ENCODE peak calls at places on chromosomes 16 and 17, in seven cellular contexts. J is ovary, Z is tibial artery, K is sigmoid colon, P is suprapubic skin, A is heart right ventricle, U is mammary epithelial cell. B is an unnamed sample.

GRCh38 chr16:67164599-67165061 is at the start of gene HSF4:
- DNase-seq in K (peak), Z (peak), A (peak), J (peak), P (no peak), U (no peak), B (no peak)

GRCh38 chr16:65445313-65446260 is 323.7 kb upstream of the CDH11 start:
- DNase-seq in U (peak), J (no peak), A (no peak), P (no peak), K (no peak), Z (no peak), B (no peak)

GRCh38 chr17:40551091-40551873 is 14.0 kb downstream of the CCR7 start:
- DNase-seq in K (peak), U (no peak), A (peak), J (peak), P (peak), Z (peak), B (no peak)

GRCh38 chr17:72030067-72030899 is 90.5 kb upstream of the SOX9 start:
- DNase-seq in A (peak), K (no peak), Z (no peak), J (peak), P (peak), U (peak), B (peak)

GRCh38 chr16:81494434-81494806 is 49.8 kb downstream of the CMIP start:
- DNase-seq in J (no peak), K (no peak), P (no peak), A (no peak), Z (no peak), U (no peak), B (no peak)

GRCh38 chr16:87216148-87216823 is 100.9 kb downstream of the C16orf95 start:
- DNase-seq in P (no peak), A (no peak), J (no peak), U (no peak), Z (no peak), K (no peak), B (no peak)

GRCh38 chr17:633133-633532 is 81.5 kb downstream of the VPS53 start:
- DNase-seq in Z (no peak), K (no peak), U (no peak), A (no peak), J (no peak), P (no peak), B (no peak)

GRCh38 chr17:35801583-35802224 is 6.3 kb upstream of the MMP28 start:
- DNase-seq in U (no peak), Z (peak), A (peak), P (no peak), J (no peak), K (peak), B (no peak)

GRCh38 chr17:47066095-47066494 is 87.0 kb upstream of the RPRML start:
- DNase-seq in A (no peak), Z (no peak), J (no peak), U (no peak), P (no peak), K (no peak), B (no peak)

GRCh38 chr16:12988071-12988470 is 86.7 kb downstream of the SHISA9 start:
- DNase-seq in U (no peak), A (no peak), J (no peak), Z (no peak), K (no peak), P (no peak), B (no peak)

GRCh38 chr16:82735696-82736095 is 108.9 kb downstream of the CDH13 start:
- DNase-seq in K (no peak), J (no peak), P (no peak), U (no peak), Z (no peak), A (no peak), B (no peak)

GRCh38 chr17:61878984-61879612 is 15.8 kb upstream of the BRIP1 start:
- DNase-seq in P (no peak), J (no peak), Z (no peak), U (no peak), K (no peak), A (no peak), B (no peak)

GRCh38 chr17:58281511-58282011 is 826 bp upstream of the MPO start:
- DNase-seq in U (no peak), J (no peak), A (no peak), Z (peak), P (no peak), K (no peak), B (no peak)

GRCh38 chr16:69294051-69294450 is 17.1 kb upstream of the VPS4A start:
- DNase-seq in A (no peak), P (no peak), U (peak), J (no peak), Z (no peak), K (no peak), B (no peak)

GRCh38 chr16:87317766-87318121 is 552 bp upstream of the C16orf95 start:
- DNase-seq in P (peak), U (peak), J (peak), Z (peak), A (peak), K (peak), B (no peak)

GRCh38 chr16:2243031-2243528 is 6.8 kb downstream of the DNASE1L2 start:
- DNase-seq in K (no peak), Z (no peak), P (no peak), U (no peak), A (no peak), J (no peak), B (no peak)

GRCh38 chr16:17277981-17278381 is 192.8 kb downstream of the XYLT1 start:
- DNase-seq in K (no peak), J (peak), A (no peak), P (no peak), Z (no peak), U (no peak), B (no peak)

GRCh38 chr16:67857547-67858233 is 10.2 kb upstream of the CENPT start:
- DNase-seq in Z (peak), P (peak), U (peak), J (no peak), K (peak), A (peak), B (no peak)

GRCh38 chr16:30053376-30054015 is 12.1 kb upstream of the ALDOA start:
- DNase-seq in Z (no peak), U (peak), K (no peak), A (no peak), P (no peak), J (no peak), B (no peak)

GRCh38 chr17:73166731-73167581 is 2.1 kb downstream of the SSTR2 start:
- DNase-seq in A (no peak), J (no peak), Z (no peak), U (no peak), P (no peak), K (no peak), B (no peak)

GRCh38 chr16:48499822-48500440 is 110.0 kb downstream of the N4BP1 start:
- DNase-seq in K (peak), U (peak), Z (peak), A (no peak), J (peak), P (no peak), B (no peak)
- TF ChIP-seq CTCF in K (no peak), U (no peak), Z (no peak), A (no peak), J (no peak), P (no peak), B (no peak)

GRCh38 chr16:10579575-10579964 is 828 bp downstream of the EMP2 start:
- DNase-seq in K (no peak), Z (no peak), J (no peak), P (no peak), U (peak), A (no peak), B (no peak)

GRCh38 chr16:10576390-10577304 is 3.8 kb downstream of the EMP2 start:
- DNase-seq in J (no peak), P (no peak), A (no peak), K (no peak), Z (no peak), U (no peak), B (no peak)

GRCh38 chr16:10575506-10576130 is 4.8 kb downstream of the EMP2 start:
- DNase-seq in K (no peak), U (no peak), J (no peak), P (no peak), Z (no peak), A (no peak), B (no peak)

GRCh38 chr16:10578474-10579316 is 1.7 kb downstream of the EMP2 start:
- DNase-seq in P (no peak), Z (no peak), K (no peak), A (peak), J (peak), U (peak), B (no peak)

DNA sequence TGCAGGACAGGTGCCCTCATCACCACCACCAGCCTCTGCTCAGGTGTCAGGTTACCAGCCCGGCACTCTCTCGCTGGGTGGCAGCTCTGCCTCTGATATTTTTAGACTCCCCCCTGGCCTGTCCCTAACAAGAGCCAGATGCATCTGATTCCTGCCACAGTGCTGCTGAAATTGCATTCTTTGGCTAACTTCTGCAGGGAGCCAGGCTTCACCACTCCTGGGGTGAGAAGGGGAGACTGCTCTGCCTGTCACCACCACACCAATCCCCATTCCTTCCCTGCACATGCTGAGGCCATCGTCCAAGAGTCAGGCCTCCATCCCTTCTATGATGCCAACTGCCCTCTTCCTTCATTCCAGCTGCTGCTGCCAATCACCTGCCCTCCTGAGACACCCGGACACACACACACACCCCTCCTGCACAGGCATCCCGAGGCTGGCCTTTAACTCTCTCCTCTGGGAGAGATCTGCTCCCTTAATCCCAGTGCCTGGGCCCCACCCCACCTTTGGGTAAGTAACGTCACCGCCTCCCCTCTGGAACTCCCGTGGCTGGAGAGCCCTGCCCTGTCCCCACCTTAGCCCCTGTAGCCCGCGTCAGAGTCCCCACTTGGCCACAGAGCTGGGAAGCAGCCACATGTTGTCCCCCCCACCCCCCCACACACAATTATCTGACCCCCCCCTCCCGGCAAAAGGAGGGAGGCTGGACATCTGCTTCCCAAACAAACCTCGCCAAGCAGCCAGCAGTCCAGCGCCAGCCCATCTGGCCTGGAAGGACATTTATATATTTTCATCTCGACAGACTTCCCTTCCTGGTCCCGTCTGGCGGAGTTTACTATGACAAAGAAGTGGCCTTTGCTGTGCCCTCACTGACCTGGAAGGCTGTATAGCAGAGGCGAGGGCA is 2.8 kb downstream of the EMP2 start:
- DNase-seq in Z (no peak), J (peak), P (no peak), U (no peak), A (peak), K (peak), B (no peak)
- H3K4me3 ChIP-seq in Z (peak), J (peak), P (peak), U (no peak), A (peak), K (peak), B (no peak)

GRCh38 chr17:68613739-68614298 is 12.7 kb upstream of the FAM20A start:
- DNase-seq in J (no peak), U (peak), K (no peak), A (no peak), P (no peak), Z (peak), B (peak)
- TF ChIP-seq CTCF in J (no peak), U (peak), K (no peak), A (no peak), P (peak), Z (peak), B (peak)

GRCh38 chr17:79280010-79280409 is 205.4 kb downstream of the ENGASE start:
- DNase-seq in J (no peak), K (no peak), U (no peak), A (no peak), Z (no peak), P (no peak), B (no peak)

GRCh38 chr17:79276824-79277223 is 202.2 kb downstream of the ENGASE start:
- DNase-seq in J (no peak), K (no peak), Z (no peak), U (no peak), A (no peak), P (no peak), B (no peak)

GRCh38 chr17:79280822-79281572 is 206.4 kb downstream of the ENGASE start:
- DNase-seq in U (no peak), Z (no peak), P (no peak), K (no peak), J (no peak), A (no peak), B (no peak)

GRCh38 chr17:79281803-79282202 is 207.2 kb downstream of the ENGASE start:
- DNase-seq in K (no peak), Z (no peak), P (no peak), U (no peak), J (no peak), A (no peak), B (no peak)

DNA sequence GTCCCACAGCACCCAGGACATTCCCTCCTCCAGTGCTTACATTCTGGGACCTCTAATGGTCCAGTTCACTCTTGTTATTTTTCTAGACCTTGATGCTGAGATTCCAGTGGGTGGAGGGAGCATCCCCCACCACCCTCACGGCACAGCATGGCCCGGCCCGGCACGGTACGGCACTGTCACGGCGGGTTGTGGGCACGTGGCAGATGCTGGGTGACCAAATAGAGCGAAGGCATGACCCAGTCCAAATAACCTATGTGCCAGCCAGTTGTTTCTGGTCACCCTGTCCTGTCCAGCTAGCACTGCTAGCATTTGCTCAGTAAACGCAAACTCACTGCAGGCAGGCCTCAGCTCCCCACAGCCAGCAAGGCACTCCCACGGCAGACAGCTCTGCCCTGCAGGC is 204.7 kb downstream of the ENGASE start:
- DNase-seq in P (no peak), U (no peak), A (no peak), K (no peak), Z (no peak), J (no peak), B (no peak)
- H3K4me3 ChIP-seq in P (no peak), U (no peak), A (no peak), K (no peak), Z (no peak), J (no peak), B (no peak)

GRCh38 chr17:44310188-44310587 is 1.8 kb downstream of the RUNDC3A start:
- DNase-seq in P (no peak), K (no peak), J (no peak), Z (no peak), A (no peak), U (no peak), B (no peak)
- TF ChIP-seq CTCF in P (no peak), K (no peak), J (no peak), Z (no peak), A (no peak), U (no peak), B (no peak)

GRCh38 chr16:3951861-3952332 is 71.4 kb upstream of the CREBBP start:
- DNase-seq in U (no peak), P (peak), Z (no peak), A (no peak), J (no peak), K (no peak), B (no peak)

GRCh38 chr16:3952342-3953131 is 72.0 kb upstream of the CREBBP start:
- DNase-seq in J (no peak), A (peak), U (no peak), P (peak), Z (peak), K (peak), B (no peak)

GRCh38 chr16:3949946-3950342 is 69.4 kb upstream of the CREBBP start:
- DNase-seq in K (no peak), Z (no peak), A (no peak), J (no peak), P (peak), U (no peak), B (no peak)

GRCh38 chr16:3949287-3949686 is 68.8 kb upstream of the CREBBP start:
- DNase-seq in Z (no peak), U (no peak), P (peak), J (no peak), A (peak), K (peak), B (no peak)

GRCh38 chr16:3950343-3951193 is 70.1 kb upstream of the CREBBP start:
- DNase-seq in P (peak), J (peak), U (peak), Z (peak), K (peak), A (peak), B (no peak)
- H3K4me3 ChIP-seq in P (peak), J (peak), U (no peak), Z (peak), K (peak), A (peak), B (no peak)

GRCh38 chr17:4938670-4939553 is 934 bp downstream of the SLC25A11 start:
- DNase-seq in P (no peak), Z (no peak), J (no peak), U (no peak), A (no peak), K (no peak), B (no peak)
- TF ChIP-seq CTCF in P (no peak), Z (no peak), J (no peak), U (peak), A (no peak), K (no peak), B (no peak)

DNA sequence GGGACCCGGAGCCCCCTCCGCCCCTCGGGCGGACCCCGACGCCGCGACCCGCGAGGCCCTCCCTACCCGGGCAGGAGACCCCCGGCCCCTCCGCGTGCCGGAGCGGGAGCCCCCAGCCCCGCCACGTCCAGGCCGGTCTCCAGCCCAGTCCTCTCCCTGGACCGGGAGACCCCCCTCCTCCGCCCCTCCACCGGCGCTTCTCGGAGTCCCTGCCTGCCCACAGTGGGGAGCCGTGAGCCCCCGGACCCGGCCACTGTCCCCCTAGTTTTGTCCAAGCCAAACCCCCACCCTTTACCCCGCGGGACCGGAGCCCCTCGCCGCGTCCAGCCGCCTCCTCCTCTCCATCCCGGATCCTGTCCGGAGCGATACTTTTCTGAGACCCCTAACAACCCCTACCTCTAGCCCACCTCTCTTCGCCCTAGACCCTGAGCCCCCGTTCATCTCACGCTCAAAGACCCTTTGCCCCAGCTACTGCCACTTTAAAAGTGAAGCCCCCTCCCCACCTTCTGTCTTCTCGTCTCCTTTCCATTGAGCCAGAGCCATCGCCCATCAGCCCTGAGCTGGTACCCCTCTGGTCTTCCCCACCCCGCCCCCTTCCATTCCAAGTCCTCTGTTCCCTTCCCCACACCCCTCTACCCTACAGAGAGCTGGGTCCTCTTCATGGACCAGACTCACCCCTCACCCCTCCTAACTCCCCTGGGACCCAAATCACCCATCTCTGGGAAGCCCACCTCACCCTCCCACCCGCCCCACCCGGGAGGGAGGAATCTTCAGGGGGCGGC is 1.0 kb downstream of the NECAB2 start:
- DNase-seq in A (no peak), J (no peak), P (peak), Z (no peak), U (no peak), K (no peak), B (no peak)
- H3K4me3 ChIP-seq in A (no peak), J (no peak), P (peak), Z (no peak), U (no peak), K (no peak), B (no peak)

B was measured in GM12864.